ENCODE peak calls at places on chromosomes 5 and 9, in ten cellular contexts. R, J, B, H, A, L, E, Y, P and K are unnamed samples.

GRCh38 chr9:112764837-112765236 is 14.3 kb downstream of the SNX30 start:
- DNase-seq in R (no peak), J (no peak), B (no peak), H (no peak), A (no peak), L (no peak), E (no peak), Y (no peak), P (no peak), K (no peak)

GRCh38 chr5:58153255-58153654 is 306.6 kb downstream of the PLK2 start:
- DNase-seq in R (no peak), J (peak; percentile 6), B (peak; percentile 65), H (no peak), A (no peak), L (no peak), E (no peak), Y (no peak), P (no peak), K (no peak)

GRCh38 chr9:94681508-94681907 is 42.2 kb upstream of the FBP1 start:
- DNase-seq in R (peak; percentile 73), J (peak; percentile 83), B (peak; percentile 66), H (peak; percentile 68), A (peak; percentile 77), L (peak; percentile 38), E (peak; percentile 83), Y (peak; percentile 75), P (peak; percentile 81), K (peak; percentile 59)

GRCh38 chr9:75866273-75866871 is 24.1 kb upstream of the PCSK5 start:
- DNase-seq in R (peak; percentile 61), J (peak; percentile 60), B (peak; percentile 7), H (peak; percentile 56), A (peak; percentile 29), L (no peak), E (no peak), Y (peak; percentile 56), P (peak; percentile 35), K (no peak)

GRCh38 chr5:79202076-79202475 is 33.9 kb upstream of the JMY start:
- DNase-seq in R (peak; percentile 9), J (peak; percentile 9), B (peak; percentile 67), H (no peak), A (peak; percentile 18), L (no peak), E (no peak), Y (peak; percentile 72), P (no peak), K (no peak)

GRCh38 chr9:90878562-90878961 is 76.9 kb downstream of the SYK start:
- DNase-seq in R (no peak), J (no peak), B (no peak), H (no peak), A (no peak), L (no peak), E (no peak), Y (no peak), P (no peak), K (no peak)

GRCh38 chr9:37026936-37027581 is 7.0 kb downstream of the PAX5 start:
- DNase-seq in R (no peak), J (no peak), B (no peak), H (peak; percentile 26), A (no peak), L (no peak), E (no peak), Y (no peak), P (peak; percentile 67), K (no peak)

GRCh38 chr5:57828221-57828620 is 345.6 kb upstream of the ACTBL2 start:
- DNase-seq in R (no peak), J (no peak), B (no peak), H (no peak), A (no peak), L (no peak), E (no peak), Y (no peak), P (no peak), K (no peak)

GRCh38 chr9:95336281-95336680 is 18.8 kb upstream of the FANCC start:
- DNase-seq in R (no peak), J (no peak), B (no peak), H (no peak), A (no peak), L (no peak), E (no peak), Y (no peak), P (no peak), K (no peak)

GRCh38 chr9:16725066-16725465 is 145.4 kb downstream of the BNC2 start:
- DNase-seq in R (no peak), J (no peak), B (no peak), H (no peak), A (no peak), L (no peak), E (no peak), Y (no peak), P (no peak), K (no peak)

GRCh38 chr5:123422433-123423277 is 548 bp downstream of the CEP120 start:
- DNase-seq in R (no peak), J (peak; percentile 18), B (peak; percentile 18), H (no peak), A (peak; percentile 19), L (no peak), E (no peak), Y (peak; percentile 41), P (peak; percentile 19), K (no peak)

GRCh38 chr5:139315056-139315455 is 21.5 kb downstream of the MATR3 start:
- DNase-seq in R (no peak), J (no peak), B (no peak), H (no peak), A (no peak), L (no peak), E (no peak), Y (no peak), P (no peak), K (no peak)

GRCh38 chr9:37969130-37969529 is 65.2 kb upstream of the SLC25A51 start:
- DNase-seq in R (no peak), J (peak; percentile 77), B (no peak), H (no peak), A (peak; percentile 50), L (no peak), E (no peak), Y (peak; percentile 26), P (no peak), K (no peak)

GRCh38 chr5:77374686-77375085 is 117.4 kb downstream of the WDR41 start:
- DNase-seq in R (no peak), J (no peak), B (no peak), H (no peak), A (no peak), L (no peak), E (no peak), Y (no peak), P (no peak), K (no peak)

GRCh38 chr9:121323449-121324151 is 46.5 kb downstream of the STOM start:
- DNase-seq in R (no peak), J (no peak), B (no peak), H (no peak), A (no peak), L (no peak), E (peak; percentile 21), Y (no peak), P (no peak), K (no peak)

GRCh38 chr5:120806132-120806531 is 342.0 kb downstream of the PRR16 start:
- DNase-seq in R (no peak), J (peak; percentile 19), B (no peak), H (no peak), A (no peak), L (no peak), E (no peak), Y (peak; percentile 63), P (no peak), K (no peak)

GRCh38 chr9:14183001-14183400 is 130.9 kb downstream of the NFIB start:
- DNase-seq in R (no peak), J (no peak), B (no peak), H (no peak), A (no peak), L (no peak), E (no peak), Y (no peak), P (no peak), K (no peak)

GRCh38 chr5:79924936-79925893 is 65.8 kb downstream of the MTX3 start:
- DNase-seq in R (no peak), J (no peak), B (peak; percentile 40), H (no peak), A (peak; percentile 38), L (no peak), E (no peak), Y (peak; percentile 34), P (peak; percentile 74), K (no peak)

GRCh38 chr5:39209924-39210323 is 9.4 kb downstream of the FYB1 start:
- DNase-seq in R (no peak), J (no peak), B (no peak), H (no peak), A (peak; percentile 35), L (peak; percentile 74), E (no peak), Y (no peak), P (no peak), K (no peak)

GRCh38 chr5:74072646-74073045 is 446.6 kb downstream of the ARHGEF28 start:
- DNase-seq in R (no peak), J (no peak), B (no peak), H (no peak), A (no peak), L (no peak), E (no peak), Y (no peak), P (no peak), K (no peak)

GRCh38 chr9:124844291-124844690 is 9.0 kb upstream of the WDR38 start:
- DNase-seq in R (no peak), J (no peak), B (no peak), H (no peak), A (no peak), L (no peak), E (no peak), Y (no peak), P (no peak), K (no peak)